ENCODE peak calls at places on chromosome 9, in five cellular contexts. J is endothelial cell of umbilical vein, M is mammary epithelial cell, N is SW 1271, C is spleen. V is an unnamed sample.

GRCh38 chr9:20382460-20383071 is 239.7 kb downstream of the MLLT3 start:
- DNase-seq in J (no peak), M (no peak), N (no peak), C (no peak), V (peak; percentile 34)

GRCh38 chr9:88224938-88225337 is 86.7 kb upstream of the SPATA31C2 start:
- DNase-seq in J (no peak), M (no peak), N (no peak), C (no peak), V (no peak)

GRCh38 chr9:126162611-126163381 is 163.8 kb upstream of the MVB12B start:
- DNase-seq in J (no peak), M (no peak), N (no peak), C (no peak), V (no peak)

GRCh38 chr9:111271047-111271446 is 59.0 kb downstream of the OR2K2 start:
- DNase-seq in J (no peak), M (no peak), N (no peak), C (no peak), V (no peak)

GRCh38 chr9:93096131-93096802 is at the start of gene CARD19:
- DNase-seq in J (no peak), M (peak; percentile 50), N (peak; percentile 41), C (no peak), V (peak; percentile 35)

GRCh38 chr9:121839726-121840500 is 188.5 kb downstream of the DAB2IP start:
- DNase-seq in J (no peak), M (no peak), N (no peak), C (peak; percentile 24), V (no peak)

GRCh38 chr9:129007766-129008468 is 20.2 kb downstream of the SH3GLB2 start:
- DNase-seq in J (no peak), M (peak; percentile 32), N (no peak), C (no peak), V (peak; percentile 23)

GRCh38 chr9:546797-547223 is 294.7 kb upstream of the DMRT1 start:
- DNase-seq in J (peak; percentile 27), M (no peak), N (no peak), C (no peak), V (no peak)

GRCh38 chr9:13013976-13014375 is 239.2 kb downstream of the LURAP1L start:
- DNase-seq in J (peak; percentile 69), M (no peak), N (no peak), C (no peak), V (no peak)

GRCh38 chr9:121178676-121179372 is 22.8 kb downstream of the RAB14 start:
- DNase-seq in J (no peak), M (no peak), N (no peak), C (no peak), V (no peak)

GRCh38 chr9:16544842-16545241 is 325.6 kb downstream of the BNC2 start:
- DNase-seq in J (no peak), M (no peak), N (no peak), C (no peak), V (no peak)

GRCh38 chr9:137255448-137256114 is 454 bp downstream of the NELFB start:
- DNase-seq in J (peak; percentile 38), M (peak; percentile 53), N (peak; percentile 53), C (no peak), V (peak; percentile 6)

GRCh38 chr9:38233343-38233742 is 159.2 kb upstream of the ALDH1B1 start:
- DNase-seq in J (no peak), M (no peak), N (no peak), C (no peak), V (no peak)

GRCh38 chr9:108861464-108861863 is 602 bp upstream of the ACTL7A start:
- DNase-seq in J (no peak), M (no peak), N (no peak), C (no peak), V (no peak)

GRCh38 chr9:136174779-136175744 is 29.9 kb downstream of the LHX3 start:
- DNase-seq in J (no peak), M (no peak), N (no peak), C (no peak), V (no peak)

GRCh38 chr9:124280176-124280691 is 22.5 kb downstream of the NEK6 start:
- DNase-seq in J (peak; percentile 94), M (no peak), N (peak; percentile 64), C (no peak), V (peak; percentile 25)

GRCh38 chr9:116271991-116272390 is 118.4 kb downstream of the PAPPA start:
- DNase-seq in J (no peak), M (no peak), N (no peak), C (no peak), V (no peak)

GRCh38 chr9:91197232-91198181 is 164.2 kb downstream of the AUH start:
- DNase-seq in J (peak; percentile 70), M (peak; percentile 96), N (no peak), C (no peak), V (peak; percentile 68)

GRCh38 chr9:89542461-89543021 is 44.6 kb upstream of the SEMA4D start:
- DNase-seq in J (no peak), M (peak; percentile 59), N (no peak), C (peak; percentile 83), V (no peak)

GRCh38 chr9:128153947-128154695 is 4.9 kb downstream of the LCN2 start:
- DNase-seq in J (no peak), M (no peak), N (no peak), C (peak; percentile 65), V (no peak)

GRCh38 chr9:109627042-109627441 is 128.9 kb upstream of the PTPN3 start:
- DNase-seq in J (no peak), M (no peak), N (no peak), C (no peak), V (no peak)

GRCh38 chr9:131809941-131810344 is 70.1 kb upstream of the RAPGEF1 start:
- DNase-seq in J (no peak), M (peak; percentile 14), N (no peak), C (no peak), V (peak; percentile 80)

GRCh38 chr9:113898151-113898550 is 22.0 kb downstream of the ZNF618 start:
- DNase-seq in J (peak; percentile 73), M (no peak), N (no peak), C (no peak), V (no peak)